ENCODE peak calls at places on chromosomes 16 and 17, in eight cellular contexts. One of them, this sample, is unnamed.

GRCh38 chr16:86818701-86819522 is 240.6 kb downstream of the FOXL1 start:
- DNase-seq in GM20000: no peak
- DNase-seq in neural progenitor cell: no peak
- DNase-seq in prostate gland: no peak
- DNase-seq in WTC11: no peak
- DNase-seq in ovary: no peak
- DNase-seq in AG09309: no peak
- DNase-seq in AG04450: no peak
- DNase-seq in this sample: no peak

GRCh38 chr16:58639836-58640235 is 10.2 kb upstream of the CNOT1 start:
- DNase-seq in GM20000: no peak
- DNase-seq in neural progenitor cell: no peak
- DNase-seq in prostate gland: no peak
- DNase-seq in WTC11: no peak
- DNase-seq in ovary: no peak
- DNase-seq in AG09309: no peak
- DNase-seq in AG04450: no peak
- DNase-seq in this sample: no peak

GRCh38 chr17:80693511-80693910 is 148.9 kb downstream of the RPTOR start:
- DNase-seq in GM20000: no peak
- DNase-seq in neural progenitor cell: no peak
- DNase-seq in prostate gland: no peak
- DNase-seq in WTC11: no peak
- DNase-seq in ovary: no peak
- DNase-seq in AG09309: no peak
- DNase-seq in AG04450: no peak
- DNase-seq in this sample: no peak

GRCh38 chr16:73016488-73016830 is 31.5 kb downstream of the ZFHX3 start:
- DNase-seq in GM20000: peak
- DNase-seq in neural progenitor cell: no peak
- DNase-seq in prostate gland: no peak
- DNase-seq in WTC11: no peak
- DNase-seq in ovary: no peak
- DNase-seq in AG09309: no peak
- DNase-seq in AG04450: no peak
- DNase-seq in this sample: no peak

GRCh38 chr16:16041196-16041892 is 91.9 kb downstream of the ABCC1 start:
- DNase-seq in GM20000: no peak
- DNase-seq in neural progenitor cell: peak
- DNase-seq in prostate gland: peak
- DNase-seq in WTC11: peak
- DNase-seq in ovary: no peak
- DNase-seq in AG09309: no peak
- DNase-seq in AG04450: no peak
- DNase-seq in this sample: no peak

GRCh38 chr17:63480192-63480784 is 3.4 kb downstream of the ACE start:
- DNase-seq in GM20000: no peak
- DNase-seq in neural progenitor cell: no peak
- DNase-seq in prostate gland: no peak
- DNase-seq in WTC11: no peak
- DNase-seq in ovary: no peak
- DNase-seq in AG09309: no peak
- DNase-seq in AG04450: no peak
- DNase-seq in this sample: no peak

GRCh38 chr17:82545071-82545462 is 25.5 kb downstream of the FOXK2 start:
- DNase-seq in GM20000: no peak
- DNase-seq in neural progenitor cell: no peak
- DNase-seq in prostate gland: no peak
- DNase-seq in WTC11: no peak
- DNase-seq in ovary: no peak
- DNase-seq in AG09309: no peak
- DNase-seq in AG04450: no peak
- DNase-seq in this sample: no peak

GRCh38 chr17:83178533-83179201 is 99.3 kb downstream of the METRNL start:
- DNase-seq in GM20000: no peak
- DNase-seq in neural progenitor cell: peak
- DNase-seq in prostate gland: no peak
- DNase-seq in WTC11: peak
- DNase-seq in ovary: peak
- DNase-seq in AG09309: no peak
- DNase-seq in AG04450: no peak
- DNase-seq in this sample: no peak

GRCh38 chr17:63440127-63440769 is 5.9 kb downstream of the CYB561 start:
- DNase-seq in GM20000: no peak
- DNase-seq in neural progenitor cell: no peak
- DNase-seq in prostate gland: no peak
- DNase-seq in WTC11: no peak
- DNase-seq in ovary: no peak
- DNase-seq in AG09309: no peak
- DNase-seq in AG04450: no peak
- DNase-seq in this sample: no peak

DNA sequence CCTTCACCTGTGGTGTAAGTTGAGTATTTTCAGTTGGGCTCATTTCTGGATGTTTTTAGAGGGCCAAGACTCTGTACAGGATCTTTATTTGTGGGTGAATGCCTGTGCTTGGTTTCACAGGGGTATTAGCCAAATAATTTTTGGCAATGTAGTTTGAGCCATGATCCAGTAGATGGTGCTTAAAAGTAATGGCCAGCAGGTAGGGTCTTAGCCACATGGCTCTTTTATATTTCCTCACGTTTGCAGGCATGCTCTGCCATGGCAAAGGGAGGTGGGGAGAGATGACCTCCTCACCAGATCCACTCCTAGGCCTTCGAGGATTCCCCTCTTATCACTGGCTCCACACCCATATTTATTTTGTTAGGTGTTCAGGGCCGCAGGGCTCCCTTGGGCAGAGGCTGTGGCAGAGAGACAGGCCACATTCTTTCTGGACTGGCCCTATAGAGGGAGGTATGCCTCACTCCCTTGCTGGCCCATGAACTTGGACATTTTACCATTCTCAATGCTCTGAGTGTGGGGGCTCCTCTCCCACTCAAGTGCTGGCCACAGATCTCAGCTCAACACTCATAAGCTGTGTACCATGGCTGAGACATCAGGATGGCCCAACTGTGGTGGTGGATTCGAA is 417.1 kb downstream of the XYLT1 start:
- DNase-seq in GM20000: no peak
- DNase-seq in neural progenitor cell: peak
- DNase-seq in prostate gland: no peak
- DNase-seq in WTC11: no peak
- DNase-seq in ovary: no peak
- DNase-seq in AG09309: no peak
- DNase-seq in AG04450: no peak
- DNase-seq in this sample: no peak
- TF ChIP-seq CTCF in GM20000: no peak
- TF ChIP-seq CTCF in neural progenitor cell: peak
- TF ChIP-seq CTCF in prostate gland: no peak
- TF ChIP-seq CTCF in WTC11: no peak
- TF ChIP-seq CTCF in ovary: no peak
- TF ChIP-seq CTCF in AG09309: no peak
- TF ChIP-seq CTCF in AG04450: no peak
- TF ChIP-seq CTCF in this sample: peak

GRCh38 chr16:77223184-77223583 is 24.0 kb downstream of the SYCE1L start:
- DNase-seq in GM20000: no peak
- DNase-seq in neural progenitor cell: peak
- DNase-seq in prostate gland: no peak
- DNase-seq in WTC11: peak
- DNase-seq in ovary: no peak
- DNase-seq in AG09309: no peak
- DNase-seq in AG04450: no peak
- DNase-seq in this sample: peak
- TF ChIP-seq CTCF in GM20000: no peak
- TF ChIP-seq CTCF in neural progenitor cell: peak
- TF ChIP-seq CTCF in prostate gland: no peak
- TF ChIP-seq CTCF in WTC11: peak
- TF ChIP-seq CTCF in ovary: no peak
- TF ChIP-seq CTCF in AG09309: peak
- TF ChIP-seq CTCF in AG04450: peak
- TF ChIP-seq CTCF in this sample: peak

GRCh38 chr16:79589495-79590134 is 10.9 kb downstream of the MAF start:
- DNase-seq in GM20000: no peak
- DNase-seq in neural progenitor cell: no peak
- DNase-seq in prostate gland: no peak
- DNase-seq in WTC11: peak
- DNase-seq in ovary: peak
- DNase-seq in AG09309: no peak
- DNase-seq in AG04450: no peak
- DNase-seq in this sample: no peak
- TF ChIP-seq CTCF in GM20000: no peak
- TF ChIP-seq CTCF in neural progenitor cell: peak
- TF ChIP-seq CTCF in prostate gland: no peak
- TF ChIP-seq CTCF in WTC11: no peak
- TF ChIP-seq CTCF in ovary: no peak
- TF ChIP-seq CTCF in AG09309: no peak
- TF ChIP-seq CTCF in AG04450: no peak
- TF ChIP-seq CTCF in this sample: no peak

DNA sequence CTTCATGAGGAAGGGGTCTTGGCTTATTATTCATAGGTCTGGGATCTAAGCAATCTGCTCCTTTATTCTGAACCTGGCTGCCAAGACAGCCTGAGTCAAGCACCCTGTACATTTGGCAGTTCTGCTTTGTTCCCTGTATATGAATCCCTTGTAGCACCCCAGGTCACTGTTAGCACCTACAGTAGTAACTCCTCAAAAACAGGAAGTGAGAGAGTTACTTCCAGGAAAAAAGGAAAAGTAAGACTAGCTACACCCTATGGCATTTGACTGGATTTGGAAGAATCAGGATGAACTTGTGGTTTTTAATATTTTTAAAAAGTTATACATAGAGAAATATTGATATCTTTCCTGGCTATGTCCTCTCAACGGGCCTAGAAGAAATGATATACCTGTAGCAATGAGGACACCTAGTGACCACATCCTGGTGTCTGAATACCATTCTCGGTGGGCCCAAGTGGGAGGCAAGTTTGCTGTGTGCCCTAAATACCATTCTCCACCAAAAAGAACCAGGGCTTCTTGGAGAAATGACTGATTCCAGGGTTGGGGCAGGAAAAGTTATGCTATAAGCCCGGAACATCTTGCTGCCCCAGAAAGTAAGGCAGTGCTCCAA is 9.9 kb downstream of the ANKRD40 start:
- DNase-seq in GM20000: no peak
- DNase-seq in neural progenitor cell: no peak
- DNase-seq in prostate gland: no peak
- DNase-seq in WTC11: no peak
- DNase-seq in ovary: no peak
- DNase-seq in AG09309: no peak
- DNase-seq in AG04450: no peak
- DNase-seq in this sample: no peak
- TF ChIP-seq CTCF in GM20000: no peak
- TF ChIP-seq CTCF in neural progenitor cell: peak
- TF ChIP-seq CTCF in prostate gland: no peak
- TF ChIP-seq CTCF in WTC11: no peak
- TF ChIP-seq CTCF in ovary: no peak
- TF ChIP-seq CTCF in AG09309: no peak
- TF ChIP-seq CTCF in AG04450: no peak
- TF ChIP-seq CTCF in this sample: no peak

DNA sequence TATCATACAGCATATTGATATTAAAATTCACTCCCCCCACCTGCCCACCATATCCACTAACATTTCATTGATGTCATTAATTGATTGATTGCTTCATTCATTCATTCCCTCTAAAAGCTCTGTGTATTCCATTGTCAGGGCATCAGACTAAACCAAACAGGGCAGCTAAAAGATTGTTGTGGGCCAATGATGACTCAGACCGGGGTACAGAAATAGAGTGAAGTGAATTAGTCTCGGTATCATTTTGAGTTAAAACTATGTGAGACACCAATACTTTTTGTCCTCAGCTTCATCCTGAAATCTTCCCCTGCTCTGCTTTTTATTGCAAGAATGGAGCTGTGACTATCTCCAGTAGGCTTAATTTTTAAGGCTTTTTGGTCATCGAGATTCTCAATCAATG is 868.3 kb downstream of the CDH11 start:
- DNase-seq in GM20000: no peak
- DNase-seq in neural progenitor cell: no peak
- DNase-seq in prostate gland: no peak
- DNase-seq in WTC11: no peak
- DNase-seq in ovary: no peak
- DNase-seq in AG09309: no peak
- DNase-seq in AG04450: no peak
- DNase-seq in this sample: no peak
- TF ChIP-seq CTCF in GM20000: no peak
- TF ChIP-seq CTCF in neural progenitor cell: no peak
- TF ChIP-seq CTCF in prostate gland: no peak
- TF ChIP-seq CTCF in WTC11: no peak
- TF ChIP-seq CTCF in ovary: no peak
- TF ChIP-seq CTCF in AG09309: no peak
- TF ChIP-seq CTCF in AG04450: no peak
- TF ChIP-seq CTCF in this sample: no peak

DNA sequence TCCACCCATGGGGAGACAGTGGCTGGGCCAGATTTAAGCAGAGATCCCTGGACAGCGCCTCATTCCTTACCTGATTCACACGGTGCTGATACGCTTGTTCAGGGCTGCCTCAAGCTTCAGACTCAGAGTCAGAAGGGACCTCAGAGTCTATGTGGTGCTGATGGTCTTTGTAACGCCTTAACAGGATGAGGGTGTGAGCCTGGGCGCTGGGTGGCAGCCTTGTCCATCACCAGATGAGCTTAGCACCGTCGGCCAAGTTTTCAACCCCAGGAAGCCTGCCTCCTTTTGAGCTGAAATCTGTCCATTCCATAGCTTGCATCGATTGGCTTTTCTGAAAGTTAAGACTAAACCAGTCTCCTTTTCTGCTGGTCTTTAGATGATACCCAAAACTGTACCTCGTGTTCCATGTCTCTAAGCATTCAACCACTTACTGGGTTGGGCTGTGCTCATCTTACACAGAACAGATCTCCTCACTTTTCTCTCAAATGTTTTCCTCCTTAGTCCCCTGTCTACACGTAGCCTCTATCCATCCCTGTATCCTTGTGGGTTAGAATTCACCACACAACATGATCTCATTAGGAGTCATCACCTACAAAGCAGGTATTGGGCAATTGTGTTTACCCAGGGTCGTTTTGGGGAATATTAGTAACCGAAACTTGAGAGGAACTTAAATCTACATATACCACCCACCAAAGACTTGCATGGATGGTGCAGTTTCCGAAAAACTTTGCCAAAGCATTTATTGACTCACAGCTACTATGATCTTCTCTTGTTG is 573.4 kb downstream of the CDH13 start:
- DNase-seq in GM20000: no peak
- DNase-seq in neural progenitor cell: peak
- DNase-seq in prostate gland: no peak
- DNase-seq in WTC11: peak
- DNase-seq in ovary: no peak
- DNase-seq in AG09309: no peak
- DNase-seq in AG04450: no peak
- DNase-seq in this sample: no peak
- TF ChIP-seq CTCF in GM20000: no peak
- TF ChIP-seq CTCF in neural progenitor cell: peak
- TF ChIP-seq CTCF in prostate gland: no peak
- TF ChIP-seq CTCF in WTC11: no peak
- TF ChIP-seq CTCF in ovary: no peak
- TF ChIP-seq CTCF in AG09309: no peak
- TF ChIP-seq CTCF in AG04450: no peak
- TF ChIP-seq CTCF in this sample: peak

GRCh38 chr16:88505405-88506082 is 52.5 kb downstream of the ZFPM1 start:
- DNase-seq in GM20000: no peak
- DNase-seq in neural progenitor cell: no peak
- DNase-seq in prostate gland: no peak
- DNase-seq in WTC11: peak
- DNase-seq in ovary: peak
- DNase-seq in AG09309: no peak
- DNase-seq in AG04450: no peak
- DNase-seq in this sample: no peak
- TF ChIP-seq CTCF in GM20000: no peak
- TF ChIP-seq CTCF in neural progenitor cell: no peak
- TF ChIP-seq CTCF in prostate gland: peak
- TF ChIP-seq CTCF in WTC11: no peak
- TF ChIP-seq CTCF in ovary: no peak
- TF ChIP-seq CTCF in AG09309: peak
- TF ChIP-seq CTCF in AG04450: peak
- TF ChIP-seq CTCF in this sample: peak

GRCh38 chr16:81495321-81496234 is 51.0 kb downstream of the CMIP start:
- DNase-seq in GM20000: no peak
- DNase-seq in neural progenitor cell: no peak
- DNase-seq in prostate gland: no peak
- DNase-seq in WTC11: no peak
- DNase-seq in ovary: no peak
- DNase-seq in AG09309: no peak
- DNase-seq in AG04450: no peak
- DNase-seq in this sample: no peak
- TF ChIP-seq CTCF in GM20000: no peak
- TF ChIP-seq CTCF in neural progenitor cell: no peak
- TF ChIP-seq CTCF in prostate gland: no peak
- TF ChIP-seq CTCF in WTC11: no peak
- TF ChIP-seq CTCF in ovary: no peak
- TF ChIP-seq CTCF in AG09309: no peak
- TF ChIP-seq CTCF in AG04450: no peak
- TF ChIP-seq CTCF in this sample: no peak

This sample was measured in neural crest cell.